ENCODE peak calls at places on chromosomes 6 and 20, in four cellular contexts. P is activated CD4-positive, alpha-beta T cell treated with anti-CD3 and anti-CD28 coated beads, Interleukin-2, amount 50 U/mL, for 4 hours; O is tibial nerve; A is AG08396. X is an unnamed sample.

GRCh38 chr6:53431704-53432103 is 83.0 kb upstream of the ELOVL5 start:
- DNase-seq in P (no peak), O (no peak), A (no peak), X (peak)

GRCh38 chr20:23142162-23143050 is 56.3 kb upstream of the CD93 start:
- DNase-seq in O (no peak), P (no peak), A (no peak), X (peak)

GRCh38 chr20:17601957-17602356 is 32.1 kb downstream of the DSTN start:
- DNase-seq in A (no peak), P (no peak), O (no peak), X (no peak)

GRCh38 chr6:47241742-47242482 is 67.8 kb downstream of the TNFRSF21 start:
- DNase-seq in P (no peak), A (no peak), O (no peak), X (peak)

GRCh38 chr6:157584036-157584435 is 203.0 kb downstream of the ZDHHC14 start:
- DNase-seq in P (no peak), O (no peak), A (no peak), X (no peak)

GRCh38 chr20:29689411-29690225 is 1567.8 kb upstream of the DEFB115 start:
- DNase-seq in P (no peak), O (no peak), A (no peak), X (no peak)

GRCh38 chr20:19512886-19513285 is 245.2 kb upstream of the RIN2 start:
- DNase-seq in A (no peak), O (no peak), P (no peak), X (no peak)

GRCh38 chr6:168194732-168195565 is 115.9 kb upstream of the FRMD1 start:
- DNase-seq in O (no peak), P (no peak), A (no peak), X (no peak)

GRCh38 chr20:55166063-55166462 is 690.7 kb downstream of the DOK5 start:
- DNase-seq in O (no peak), A (no peak), P (no peak), X (no peak)